ENCODE peak calls at places on chromosome 22, in five cellular contexts. A is psoas muscle, Q is kidney epithelial cell, I is Panc1, J is A549. L is an unnamed sample.

GRCh38 chr22:44729391-44730012 is 22.9 kb upstream of the ARHGAP8 start:
- DNase-seq in Q (no peak), J (no peak), I (no peak), A (peak; percentile 60), L (peak; percentile 23)

GRCh38 chr22:24525416-24526037 is 29.4 kb downstream of the GUCD1 start:
- DNase-seq in J (peak; percentile 67), I (peak; percentile 58), A (peak; percentile 78), Q (no peak), L (peak; percentile 16)

GRCh38 chr22:44396021-44396726 is 83.4 kb upstream of the SHISAL1 start:
- DNase-seq in J (no peak), Q (no peak), A (no peak), I (no peak), L (no peak)

GRCh38 chr22:44624689-44625420 is 77.1 kb upstream of the PRR5 start:
- DNase-seq in J (no peak), Q (no peak), I (no peak), A (no peak), L (no peak)

GRCh38 chr22:23163665-23164064 is 16.6 kb upstream of the BCR start:
- DNase-seq in J (no peak), A (peak; percentile 37), I (no peak), Q (no peak), L (no peak)

GRCh38 chr22:23063539-23064380 is 6.6 kb upstream of the GNAZ start:
- DNase-seq in Q (no peak), I (no peak), J (no peak), A (no peak), L (no peak)

GRCh38 chr22:42693763-42694683 is 26.6 kb downstream of the A4GALT start:
- DNase-seq in Q (no peak), J (no peak), A (no peak), I (no peak), L (no peak)

GRCh38 chr22:39297490-39298193 is 21.8 kb downstream of the RPL3 start:
- DNase-seq in A (no peak), I (no peak), J (no peak), Q (no peak), L (peak; percentile 46)

GRCh38 chr22:25475554-25476022 is 88.9 kb upstream of the GRK3 start:
- DNase-seq in A (no peak), J (no peak), I (no peak), Q (peak; percentile 93), L (peak; percentile 69)

GRCh38 chr22:45082795-45083194 is 73.0 kb upstream of the PHF21B start:
- DNase-seq in A (no peak), Q (no peak), J (no peak), I (no peak), L (no peak)

GRCh38 chr22:30114356-30114755 is 34.1 kb downstream of the HORMAD2 start:
- DNase-seq in A (no peak), J (no peak), I (no peak), Q (no peak), L (no peak)

GRCh38 chr22:26580240-26580962 is 9.5 kb downstream of the TPST2 start:
- DNase-seq in J (no peak), Q (no peak), A (no peak), I (no peak), L (no peak)

GRCh38 chr22:48485144-48486135 is 1342.2 kb downstream of the BRD1 start:
- DNase-seq in Q (no peak), A (no peak), J (no peak), I (no peak), L (no peak)

GRCh38 chr22:36833073-36833472 is 16.2 kb upstream of the PVALB start:
- DNase-seq in Q (no peak), I (no peak), A (no peak), J (no peak), L (no peak)

GRCh38 chr22:49208768-49209252 is 618.9 kb downstream of the BRD1 start:
- DNase-seq in Q (no peak), A (no peak), J (no peak), I (no peak), L (no peak)

GRCh38 chr22:36977401-36977861 is 41.8 kb downstream of the TST start:
- DNase-seq in A (peak; percentile 45), J (peak; percentile 70), Q (no peak), I (peak; percentile 7), L (no peak)

GRCh38 chr22:49150801-49151221 is 676.9 kb downstream of the BRD1 start:
- DNase-seq in I (no peak), Q (no peak), J (no peak), A (no peak), L (no peak)

GRCh38 chr22:48577014-48577690 is 1250.5 kb downstream of the BRD1 start:
- DNase-seq in I (no peak), A (no peak), J (no peak), Q (no peak), L (no peak)

GRCh38 chr22:41696714-41697113 is 2.6 kb upstream of the MEI1 start:
- DNase-seq in Q (no peak), J (no peak), I (no peak), A (no peak), L (no peak)

GRCh38 chr22:45878051-45878764 is 98.8 kb downstream of the WNT7B start:
- DNase-seq in Q (no peak), A (no peak), I (no peak), J (no peak), L (no peak)

GRCh38 chr22:42412744-42413220 is 19.4 kb downstream of the NFAM1 start:
- DNase-seq in J (no peak), A (no peak), Q (no peak), I (no peak), L (no peak)

GRCh38 chr22:49955581-49956417 is 4.8 kb upstream of the PIM3 start:
- DNase-seq in J (no peak), A (peak; percentile 14), I (no peak), Q (no peak), L (no peak)

GRCh38 chr22:23688571-23688970 is 2.2 kb upstream of the RGL4 start:
- DNase-seq in J (no peak), I (no peak), A (no peak), Q (no peak), L (no peak)

GRCh38 chr22:49116021-49116420 is 711.7 kb downstream of the BRD1 start:
- DNase-seq in A (no peak), Q (no peak), J (no peak), I (no peak), L (no peak)

GRCh38 chr22:39283312-39284141 is 35.9 kb downstream of the RPL3 start:
- DNase-seq in I (no peak), A (peak; percentile 87), J (no peak), Q (no peak), L (no peak)

GRCh38 chr22:49303781-49304461 is 523.8 kb downstream of the BRD1 start:
- DNase-seq in J (no peak), Q (no peak), I (no peak), A (peak; percentile 8), L (no peak)

GRCh38 chr22:44541671-44542319 is 43.8 kb upstream of the RTL6 start:
- DNase-seq in J (no peak), Q (no peak), A (no peak), I (no peak), L (no peak)

GRCh38 chr22:26918236-26918635 is 260.8 kb downstream of the MIAT start:
- DNase-seq in Q (no peak), J (no peak), A (no peak), I (no peak), L (no peak)

GRCh38 chr22:37060801-37061610 is 9.5 kb downstream of the KCTD17 start:
- DNase-seq in J (no peak), A (no peak), Q (no peak), I (no peak), L (no peak)

GRCh38 chr22:29951675-29952413 is 68.9 kb downstream of the MTMR3 start:
- DNase-seq in Q (no peak), I (no peak), A (no peak), J (no peak), L (no peak)

DNA sequence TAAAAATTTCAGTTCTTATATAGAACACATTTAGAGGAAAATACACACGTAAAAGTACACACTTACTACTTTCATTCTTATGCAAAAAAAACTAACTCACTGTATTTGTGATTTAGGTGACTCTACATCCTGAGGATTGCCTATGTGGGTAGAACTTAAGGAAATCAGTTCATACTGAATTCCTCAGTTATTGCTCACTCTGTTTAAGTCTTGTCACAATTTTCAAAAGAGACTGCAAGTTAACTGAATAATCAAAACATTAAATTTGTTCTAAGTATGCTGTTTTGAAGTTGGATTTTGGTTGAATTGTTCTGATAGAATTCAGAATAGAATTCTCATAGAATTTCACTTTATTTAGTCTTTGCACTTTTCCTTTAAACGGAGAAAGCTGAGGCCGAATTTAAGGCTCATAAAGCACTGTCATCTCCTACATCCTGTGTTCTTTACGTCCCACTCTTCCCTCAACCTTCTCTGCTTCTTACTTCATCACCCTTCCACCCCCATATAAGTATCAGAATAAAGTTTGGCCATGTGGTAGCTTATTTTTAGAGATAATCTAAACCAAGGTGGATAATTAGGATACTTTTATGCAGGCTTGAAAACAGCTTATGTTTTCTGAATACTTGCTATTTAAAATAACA is 59.8 kb downstream of the APOL5 start:
- DNase-seq in J (no peak), A (no peak), I (peak; percentile 2), Q (peak; percentile 65), L (peak; percentile 49)
- H3K4me3 ChIP-seq in J (no peak overlapping the region), A (no peak overlapping the region), I (no peak overlapping the region), Q (no peak overlapping the region), L (no peak overlapping the region)

GRCh38 chr22:17638182-17638431 is 450 bp upstream of the BCL2L13 start:
- DNase-seq in Q (no peak), A (no peak), I (no peak), J (peak; percentile 33), L (no peak)
- TF ChIP-seq CTCF in Q (no peak), A (no peak), I (no peak), J (no peak), L (peak; percentile 7)

GRCh38 chr22:47095395-47096122 is 333.1 kb downstream of the TBC1D22A start:
- DNase-seq in I (no peak), A (no peak), Q (no peak), J (no peak), L (no peak)

GRCh38 chr22:47091921-47092700 is 329.7 kb downstream of the TBC1D22A start:
- DNase-seq in A (no peak), Q (no peak), J (no peak), I (no peak), L (no peak)

GRCh38 chr22:47093720-47094119 is 331.3 kb downstream of the TBC1D22A start:
- DNase-seq in A (no peak), J (no peak), I (no peak), Q (no peak), L (no peak)

GRCh38 chr22:47092896-47093311 is 330.5 kb downstream of the TBC1D22A start:
- DNase-seq in A (no peak), I (no peak), J (no peak), Q (no peak), L (peak; percentile 28)

GRCh38 chr22:47094861-47095330 is 332.4 kb downstream of the TBC1D22A start:
- DNase-seq in I (no peak), J (no peak), A (no peak), Q (no peak), L (no peak)
- H3K4me3 ChIP-seq in I (no peak overlapping the region), J (no peak overlapping the region), A (no peak overlapping the region), Q (no peak overlapping the region), L (no peak overlapping the region)

GRCh38 chr22:19476023-19476422 is 3.0 kb downstream of the UFD1 start:
- DNase-seq in A (no peak), I (no peak), Q (no peak), J (no peak), L (no peak)

GRCh38 chr22:19479358-19480172 is at the start of gene CDC45:
- DNase-seq in A (peak; percentile 96), I (peak; percentile 84), J (peak; percentile 89), Q (peak; percentile 95), L (peak; percentile 98)

GRCh38 chr22:19478086-19478392 is 954 bp downstream of the UFD1 start:
- DNase-seq in I (no peak), J (no peak), A (no peak), Q (no peak), L (no peak)

GRCh38 chr22:19478466-19479357 is at the start of gene UFD1:
- DNase-seq in I (no peak), Q (peak; percentile 25), J (peak; percentile 40), A (peak; percentile 89), L (peak; percentile 38)

GRCh38 chr22:19477321-19478085 is 1.5 kb downstream of the UFD1 start:
- DNase-seq in Q (no peak), A (no peak), I (no peak), J (no peak), L (no peak)
- TF ChIP-seq CTCF in Q (no peak), A (no peak), I (no peak), J (peak; percentile 14), L (peak; percentile 29)